ENCODE peak calls at places on chromosomes 1 and 21, in six cellular contexts. A, U, Y, K, R and E are unnamed samples. For H3K4me1, the result is how much of the 10 kb centered on the place peaks cover.

GRCh38 chr1:209527372-209527771 is 56.1 kb upstream of the CAMK1G start:
- ATAC-seq in A (no peak), U (no peak), Y (no peak), K (peak), R (no peak), E (no peak)

GRCh38 chr1:170790175-170790574 is 126.2 kb downstream of the PRRX1 start:
- ATAC-seq in A (no peak), U (no peak), Y (no peak), K (no peak), R (no peak), E (no peak)

GRCh38 chr1:54549181-54549924 is 1.3 kb downstream of the ACOT11 start:
- ATAC-seq in A (no peak), U (no peak), Y (no peak), K (no peak), R (no peak), E (no peak)

GRCh38 chr1:83796409-83796808 is 202.5 kb downstream of the TTLL7 start:
- ATAC-seq in A (no peak), U (no peak), Y (no peak), K (no peak), R (no peak), E (no peak)

GRCh38 chr21:43361127-43361492 is 65.8 kb downstream of the SIK1 start:
- ATAC-seq in A (peak), U (peak), Y (no peak), K (no peak), R (peak), E (no peak)

GRCh38 chr1:160432371-160432786 is 32.0 kb downstream of the VANGL2 start:
- ATAC-seq in A (no peak), U (peak), Y (no peak), K (no peak), R (no peak), E (no peak)

GRCh38 chr1:233722212-233722979 is 108.5 kb downstream of the KCNK1 start:
- ATAC-seq in A (no peak), U (no peak), Y (no peak), K (no peak), R (no peak), E (no peak)

GRCh38 chr1:89198081-89198480 is 661 bp downstream of the GBP4 start:
- ATAC-seq in A (no peak), U (no peak), Y (no peak), K (no peak), R (no peak), E (no peak)

GRCh38 chr1:94614168-94614815 is 72.7 kb upstream of the F3 start:
- ATAC-seq in A (no peak), U (no peak), Y (peak), K (no peak), R (no peak), E (no peak)

GRCh38 chr1:115757866-115758265 is 10.6 kb downstream of the CASQ2 start:
- ATAC-seq in A (no peak), U (no peak), Y (no peak), K (no peak), R (no peak), E (peak)

GRCh38 chr1:119102051-119102450 is 38.4 kb downstream of the WARS2 start:
- ATAC-seq in A (no peak), U (no peak), Y (no peak), K (no peak), R (no peak), E (no peak)

GRCh38 chr1:34863501-34863900 is 4.0 kb upstream of the SMIM12 start:
- ATAC-seq in A (no peak), U (no peak), Y (no peak), K (no peak), R (no peak), E (no peak)

GRCh38 chr1:153951801-153952200 is 5.3 kb upstream of the DENND4B start:
- ATAC-seq in A (no peak), U (no peak), Y (no peak), K (no peak), R (no peak), E (no peak)

GRCh38 chr1:30001452-30002039 is 721.8 kb downstream of the MATN1 start:
- ATAC-seq in A (no peak), U (no peak), Y (peak), K (no peak), R (no peak), E (no peak)

GRCh38 chr1:100240013-100240412 is 9.6 kb downstream of the DBT start:
- ATAC-seq in A (no peak), U (no peak), Y (no peak), K (no peak), R (no peak), E (no peak)

GRCh38 chr1:207959141-207959825 is 48.4 kb upstream of the CD34 start:
- ATAC-seq in A (no peak), U (peak), Y (peak), K (no peak), R (no peak), E (peak)

GRCh38 chr1:76238094-76238551 is 163.6 kb downstream of the ST6GALNAC3 start:
- ATAC-seq in A (no peak), U (no peak), Y (no peak), K (no peak), R (no peak), E (no peak)

GRCh38 chr1:95384570-95384969 is 150.6 kb downstream of the RWDD3 start:
- ATAC-seq in A (peak), U (peak), Y (no peak), K (no peak), R (peak), E (no peak)

GRCh38 chr21:43972850-43973633 is 39.1 kb upstream of the TRAPPC10 start:
- ATAC-seq in A (peak), U (no peak), Y (peak), K (no peak), R (peak), E (no peak)

GRCh38 chr1:225519166-225519863 is 91.5 kb upstream of the LBR start:
- ATAC-seq in A (no peak), U (no peak), Y (no peak), K (peak), R (no peak), E (peak)

GRCh38 chr1:20187813-20188454 is 1.6 kb upstream of the PLA2G2C start:
- ATAC-seq in A (no peak), U (no peak), Y (no peak), K (no peak), R (peak), E (no peak)

GRCh38 chr1:206855863-206856262 is 9.6 kb upstream of the IL20 start:
- ATAC-seq in A (no peak), U (no peak), Y (peak), K (no peak), R (no peak), E (no peak)

GRCh38 chr1:110645962-110646735 is 28.6 kb downstream of the KCNA3 start:
- ATAC-seq in A (no peak), U (no peak), Y (peak), K (no peak), R (no peak), E (peak)

GRCh38 chr1:39003464-39003752 is 12.3 kb downstream of the AKIRIN1 start:
- ATAC-seq in A (no peak), U (no peak), Y (no peak), K (no peak), R (no peak), E (no peak)

GRCh38 chr1:149888160-149888998 is 11.0 kb upstream of the BOLA1 start:
- ATAC-seq in A (peak), U (peak), Y (peak), K (peak), R (peak), E (peak)
- TF ChIP-seq EP300 in A (no peak), U (peak), Y (no peak), K (no peak), R (peak), E (no peak)

GRCh38 chr21:36584980-36585940 is 105.3 kb upstream of the CLDN14 start:
- ATAC-seq in A (no peak), U (peak), Y (no peak), K (no peak), R (no peak), E (no peak)
- TF ChIP-seq CTCF in A (peak), U (no peak), Y (no peak), K (no peak), R (peak), E (no peak)

GRCh38 chr1:7560128-7560527 is 211.0 kb upstream of the VAMP3 start:
- ATAC-seq in A (no peak), U (no peak), Y (no peak), K (no peak), R (no peak), E (no peak)

GRCh38 chr1:7558481-7558880 is 212.6 kb upstream of the VAMP3 start:
- ATAC-seq in A (no peak), U (no peak), Y (no peak), K (no peak), R (no peak), E (no peak)

GRCh38 chr1:7558921-7559869 is 211.9 kb upstream of the VAMP3 start:
- ATAC-seq in A (no peak), U (no peak), Y (no peak), K (no peak), R (no peak), E (no peak)

GRCh38 chr1:7555391-7556185 is 215.5 kb upstream of the VAMP3 start:
- ATAC-seq in A (no peak), U (no peak), Y (no peak), K (no peak), R (no peak), E (no peak)

DNA sequence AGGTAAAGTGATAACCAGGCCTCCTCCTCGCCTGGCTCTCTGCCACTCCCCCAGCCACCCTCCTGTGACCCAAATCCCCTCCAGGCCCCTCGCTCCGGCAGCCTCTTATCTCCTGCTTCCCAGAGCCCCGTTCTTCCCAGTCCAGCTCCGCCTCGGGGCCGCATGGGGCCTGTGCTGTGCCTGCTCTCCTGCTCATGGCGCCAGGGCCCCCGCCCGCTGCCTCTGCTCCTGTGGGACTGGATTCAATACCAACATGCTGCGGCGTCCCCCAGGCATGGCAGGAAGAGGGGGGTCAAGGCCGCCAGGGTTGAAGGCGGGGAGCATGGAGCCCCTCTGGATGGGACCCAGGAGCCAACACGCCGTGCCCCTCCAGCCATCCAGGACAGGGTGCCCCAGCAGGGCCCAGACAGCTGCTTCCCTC is 213.0 kb upstream of the VAMP3 start:
- ATAC-seq in A (no peak), U (no peak), Y (no peak), K (no peak), R (no peak), E (no peak)
- H3K4me1 ChIP-seq in A (under half), U (under half), Y (under half), K (under half), R (under half), E (under half)

GRCh38 chr1:21782868-21783678 is at the start of gene USP48:
- ATAC-seq in A (peak), U (peak), Y (peak), K (peak), R (peak), E (peak)
- TF ChIP-seq EP300 in A (no peak), U (no peak), Y (no peak), K (no peak), R (peak), E (no peak)

GRCh38 chr1:6423321-6423999 is 1.1 kb upstream of the ESPN start:
- ATAC-seq in A (peak), U (peak), Y (peak), K (peak), R (peak), E (peak)
- TF ChIP-seq CTCF in A (peak), U (peak), Y (peak), K (peak), R (peak), E (no peak)